ENCODE peak calls at places on chromosomes 5 and 9, in seven cellular contexts. N is astrocyte of the spinal cord, H is cardiac muscle cell, O is PC-3, J is epithelial cell of esophagus, Y is left ventricle myocardium inferior, P is ascending aorta. E is an unnamed sample.

GRCh38 chr9:114731701-114732100 is 49.7 kb upstream of the TEX48 start:
- DNase-seq in P (no peak), N (no peak), J (peak; percentile 55), O (peak; percentile 30), Y (no peak), H (no peak), E (no peak)

GRCh38 chr9:129907196-129907595 is 71.9 kb downstream of the USP20 start:
- DNase-seq in O (no peak), N (no peak), H (no peak), Y (no peak), P (no peak), J (peak; percentile 65), E (peak; percentile 77)

GRCh38 chr5:154395407-154396106 is 50.2 kb upstream of the SAP30L start:
- DNase-seq in P (no peak), H (no peak), J (peak; percentile 90), Y (no peak), O (peak; percentile 59), N (peak; percentile 34), E (peak; percentile 51)

GRCh38 chr5:76209297-76209696 is 126.1 kb downstream of the SV2C start:
- DNase-seq in Y (no peak), O (peak; percentile 6), P (no peak), N (no peak), J (no peak), H (no peak), E (no peak)

GRCh38 chr5:89083791-89084190 is 200.8 kb upstream of the MEF2C start:
- DNase-seq in H (no peak), J (peak; percentile 19), N (peak; percentile 28), O (no peak), P (no peak), Y (no peak), E (peak; percentile 81)

GRCh38 chr9:98742325-98743280 is 33.9 kb upstream of the GABBR2 start:
- DNase-seq in O (peak; percentile 69), J (peak; percentile 60), N (peak; percentile 43), Y (no peak), P (no peak), H (no peak), E (peak; percentile 28)

GRCh38 chr5:1037123-1037670 is 28.6 kb downstream of the NKD2 start:
- DNase-seq in P (no peak), J (no peak), N (no peak), O (no peak), Y (peak; percentile 21), H (no peak), E (no peak)

GRCh38 chr5:52861368-52861767 is 73.7 kb downstream of the ITGA1 start:
- DNase-seq in H (no peak), Y (no peak), N (no peak), O (peak; percentile 66), J (peak; percentile 97), P (no peak), E (no peak)

GRCh38 chr5:58921106-58921505 is 338.2 kb downstream of the RAB3C start:
- DNase-seq in N (peak; percentile 27), H (no peak), P (no peak), O (no peak), J (no peak), Y (no peak), E (no peak)

GRCh38 chr9:113548221-113549041 is 84.9 kb downstream of the RGS3 start:
- DNase-seq in Y (peak; percentile 73), H (peak; percentile 82), O (no peak), P (peak; percentile 83), J (no peak), N (peak; percentile 25), E (peak; percentile 16)

GRCh38 chr9:129964901-129965734 is 77.9 kb downstream of the FNBP1 start:
- DNase-seq in Y (no peak), O (peak; percentile 54), J (peak; percentile 12), H (no peak), N (peak; percentile 82), P (peak; percentile 64), E (peak; percentile 74)

GRCh38 chr5:149761461-149761860 is 31.4 kb downstream of the PPARGC1B start:
- DNase-seq in J (no peak), N (no peak), H (no peak), O (no peak), P (no peak), Y (no peak), E (no peak)

GRCh38 chr5:138503487-138504270 is 38.4 kb downstream of the EGR1 start:
- DNase-seq in J (peak; percentile 75), N (peak; percentile 69), P (no peak), Y (no peak), O (peak; percentile 66), H (peak; percentile 71), E (peak; percentile 57)

GRCh38 chr5:179139111-179139935 is 79.2 kb downstream of the ZNF354C start:
- DNase-seq in J (no peak), O (no peak), P (no peak), H (no peak), N (no peak), Y (no peak), E (no peak)

GRCh38 chr9:14310247-14310646 is 3.7 kb downstream of the NFIB start:
- DNase-seq in N (peak; percentile 29), J (no peak), P (no peak), Y (no peak), O (no peak), H (no peak), E (no peak)
- H3K4me3 ChIP-seq in N (peak overlapping the region; percentile 5), J (peak overlapping the region; percentile 96), P (peak overlapping the region; percentile 91), Y (peak overlapping the region; percentile 80), O (peak overlapping the region; percentile 93), H (no peak overlapping the region), E (no peak overlapping the region)

GRCh38 chr5:127907907-127908306 is 175.7 kb upstream of the SLC12A2 start:
- DNase-seq in H (no peak), N (no peak), O (no peak), P (no peak), J (no peak), Y (no peak), E (no peak)
- TF ChIP-seq CTCF in H (no peak), N (no peak), O (no peak), P (no peak), J (no peak), Y (no peak), E (no peak)

GRCh38 chr5:38446029-38446522 is 110.4 kb downstream of the LIFR start:
- DNase-seq in O (no peak), P (no peak), N (no peak), J (no peak), H (no peak), Y (no peak), E (no peak)
- H3K4me3 ChIP-seq in O (no peak overlapping the region), P (peak overlapping the region; percentile 48), N (peak overlapping the region; percentile 52), J (peak overlapping the region; percentile 13), H (no peak overlapping the region), Y (peak overlapping the region; percentile 53), E (peak overlapping the region; percentile 21)

GRCh38 chr5:139862803-139863202 is 67.2 kb downstream of the PSD2 start:
- DNase-seq in O (no peak), J (no peak), N (no peak), P (no peak), H (no peak), Y (no peak), E (no peak)

GRCh38 chr5:139863361-139863760 is 67.8 kb downstream of the PSD2 start:
- DNase-seq in P (no peak), J (peak; percentile 57), N (no peak), Y (peak; percentile 82), O (no peak), H (no peak), E (peak; percentile 37)

GRCh38 chr5:139862313-139862712 is 66.7 kb downstream of the PSD2 start:
- DNase-seq in Y (no peak), O (no peak), H (no peak), P (peak; percentile 67), N (peak; percentile 35), J (no peak), E (peak; percentile 10)

GRCh38 chr5:139864716-139865483 is 69.3 kb downstream of the PSD2 start:
- DNase-seq in P (no peak), Y (no peak), O (no peak), J (no peak), H (no peak), N (no peak), E (no peak)

DNA sequence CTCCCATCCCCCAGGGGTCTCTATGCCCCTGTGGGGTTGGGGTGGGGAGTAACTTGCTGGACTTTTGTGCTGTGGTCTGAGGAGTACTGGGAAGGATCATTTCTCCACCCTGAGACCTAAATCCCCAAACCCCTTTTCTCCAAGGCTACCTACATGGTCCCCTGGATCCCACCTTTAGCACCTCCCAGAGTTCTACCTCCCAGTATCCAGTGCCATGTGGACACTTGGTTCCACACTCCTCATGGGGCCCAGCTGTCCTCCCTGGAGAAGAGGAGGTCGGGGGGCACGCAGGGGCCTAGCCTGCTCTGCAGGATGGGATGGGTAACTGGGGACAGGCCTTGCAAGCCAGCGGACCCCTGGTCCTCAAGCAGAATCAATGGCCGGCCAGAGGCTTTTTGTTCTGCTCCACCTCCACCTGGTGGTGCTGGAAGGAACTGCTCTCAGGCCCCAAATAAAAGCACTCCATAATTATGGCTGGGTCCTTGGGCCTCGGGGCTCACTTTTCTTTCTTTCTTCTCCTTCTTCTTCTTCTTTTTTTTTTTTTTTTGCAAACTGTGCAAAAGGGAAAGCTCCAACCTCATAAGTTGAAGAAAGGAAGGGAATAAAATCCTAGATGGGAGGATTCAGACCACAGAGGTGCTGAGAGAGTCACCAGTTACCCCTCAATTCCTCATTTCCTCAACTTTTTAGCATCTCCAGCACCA is 68.4 kb downstream of the PSD2 start:
- DNase-seq in N (peak; percentile 45), P (peak; percentile 79), O (peak; percentile 64), H (peak; percentile 76), Y (peak; percentile 62), J (peak; percentile 61), E (peak; percentile 24)
- TF ChIP-seq CTCF in N (peak; percentile 91), P (peak; percentile 95), O (peak; percentile 76), H (peak; percentile 92), Y (peak; percentile 91), J (peak; percentile 88), E (peak; percentile 83)

E was measured in foreskin fibroblast.